ENCODE peak calls at places on chromosomes 16 and 17, in four cellular contexts. G is K562, D is GM12878, J is HepG2. H is an unnamed sample.

GRCh38 chr16:18839555-18839954 is 38.2 kb upstream of the ARL6IP1 start:
- DNase-seq in J (peak), G (no peak), D (no peak), H (no peak)

GRCh38 chr17:38926290-38927070 is 1.1 kb downstream of the LASP1NB start:
- DNase-seq in D (no peak), J (no peak), G (peak), H (no peak)

GRCh38 chr16:72723781-72724180 is 324.1 kb downstream of the ZFHX3 start:
- DNase-seq in G (no peak), J (no peak), D (no peak), H (no peak)

GRCh38 chr16:26740771-26741170 is 326.0 kb upstream of the C16orf82 start:
- DNase-seq in G (no peak), J (no peak), D (no peak), H (no peak)

GRCh38 chr16:47424846-47425245 is 36.0 kb downstream of the ITFG1 start:
- DNase-seq in J (peak), D (no peak), G (no peak), H (peak)

GRCh38 chr17:64081802-64082799 is 47.8 kb downstream of the ERN1 start:
- DNase-seq in G (peak), D (peak), J (peak), H (no peak)

GRCh38 chr16:72657791-72658190 is 390.1 kb downstream of the ZFHX3 start:
- DNase-seq in J (no peak), D (peak), G (no peak), H (no peak)

GRCh38 chr16:66036775-66037715 is 329.4 kb upstream of the CDH5 start:
- DNase-seq in G (no peak), D (no peak), J (no peak), H (no peak)

GRCh38 chr17:4840893-4841242 is 7.7 kb downstream of the MINK1 start:
- DNase-seq in J (no peak), G (no peak), D (no peak), H (no peak)

GRCh38 chr16:53504161-53504663 is 1.2 kb upstream of the AKTIP start:
- DNase-seq in D (no peak), J (no peak), G (peak), H (no peak)

GRCh38 chr17:76543482-76544122 is 3.8 kb downstream of the PRCD start:
- DNase-seq in G (no peak), D (no peak), J (no peak), H (no peak)

GRCh38 chr17:55348749-55349354 is 72.8 kb downstream of the MMD start:
- DNase-seq in G (peak), D (no peak), J (peak), H (peak)

GRCh38 chr16:86299882-86300490 is 210.3 kb upstream of the FOXF1 start:
- DNase-seq in D (no peak), J (no peak), G (no peak), H (no peak)
- TF ChIP-seq ZNF274 in D (no peak), J (no peak), G (no peak), H (no peak)

GRCh38 chr17:18225121-18225561 is 294 bp upstream of the LLGL1 start:
- DNase-seq in J (peak), D (peak), G (peak), H (peak)
- TF ChIP-seq BRCA1 in J (no peak), D (no peak), G (no peak), H (no peak)

GRCh38 chr17:17073627-17074521 is 31.6 kb downstream of the MPRIP start:
- DNase-seq in G (no peak), D (no peak), J (no peak), H (no peak)

GRCh38 chr17:17077861-17078732 is 35.8 kb downstream of the MPRIP start:
- DNase-seq in G (no peak), D (no peak), J (peak), H (no peak)

GRCh38 chr17:17077101-17077500 is 34.8 kb downstream of the MPRIP start:
- DNase-seq in D (no peak), J (no peak), G (no peak), H (no peak)

GRCh38 chr17:17075037-17075755 is 32.9 kb downstream of the MPRIP start:
- DNase-seq in J (no peak), D (no peak), G (peak), H (no peak)

GRCh38 chr17:17076066-17076465 is 33.8 kb downstream of the MPRIP start:
- DNase-seq in D (no peak), J (no peak), G (no peak), H (no peak)
- TF ChIP-seq ZNF274 in D (no peak), J (no peak), G (no peak), H (no peak)

DNA sequence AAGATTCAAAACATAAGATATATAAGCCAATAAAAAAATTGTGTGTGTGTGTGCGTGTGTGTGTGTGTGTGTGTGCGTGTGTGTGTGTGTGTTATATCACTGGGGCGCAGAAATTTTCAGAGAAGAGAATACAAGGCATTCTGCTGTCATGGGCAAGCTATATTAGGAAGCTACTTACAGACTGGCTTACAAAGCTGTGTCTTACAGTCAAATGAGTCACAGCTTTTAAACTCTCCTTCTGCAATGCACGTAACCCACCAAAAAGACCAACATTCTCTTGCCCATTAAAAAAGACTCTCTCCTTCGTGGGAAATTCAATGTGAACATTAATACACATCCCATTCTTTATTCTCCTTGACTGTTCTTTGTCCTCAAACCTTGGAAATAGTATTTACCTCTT is 860.5 kb upstream of the SOX9 start:
- DNase-seq in D (no peak), J (no peak), G (no peak), H (no peak)
- TF ChIP-seq BRCA1 in D (no peak), J (no peak), G (no peak), H (no peak)

GRCh38 chr17:74771319-74771914 is 4.7 kb downstream of the NAT9 start:
- DNase-seq in G (no peak), D (no peak), J (no peak), H (no peak)

GRCh38 chr17:74772071-74772470 is 4.1 kb downstream of the NAT9 start:
- DNase-seq in G (no peak), D (no peak), J (no peak), H (no peak)

GRCh38 chr17:74769266-74769855 is 6.8 kb downstream of the NAT9 start:
- DNase-seq in J (no peak), G (no peak), D (no peak), H (no peak)

GRCh38 chr17:74769856-74770497 is 6.2 kb downstream of the NAT9 start:
- DNase-seq in G (no peak), J (no peak), D (no peak), H (no peak)

GRCh38 chr17:74770498-74771318 is 5.4 kb downstream of the NAT9 start:
- DNase-seq in D (no peak), G (peak), J (peak), H (no peak)
- TF ChIP-seq ZNF274 in D (no peak), G (no peak), J (no peak), H (no peak)

DNA sequence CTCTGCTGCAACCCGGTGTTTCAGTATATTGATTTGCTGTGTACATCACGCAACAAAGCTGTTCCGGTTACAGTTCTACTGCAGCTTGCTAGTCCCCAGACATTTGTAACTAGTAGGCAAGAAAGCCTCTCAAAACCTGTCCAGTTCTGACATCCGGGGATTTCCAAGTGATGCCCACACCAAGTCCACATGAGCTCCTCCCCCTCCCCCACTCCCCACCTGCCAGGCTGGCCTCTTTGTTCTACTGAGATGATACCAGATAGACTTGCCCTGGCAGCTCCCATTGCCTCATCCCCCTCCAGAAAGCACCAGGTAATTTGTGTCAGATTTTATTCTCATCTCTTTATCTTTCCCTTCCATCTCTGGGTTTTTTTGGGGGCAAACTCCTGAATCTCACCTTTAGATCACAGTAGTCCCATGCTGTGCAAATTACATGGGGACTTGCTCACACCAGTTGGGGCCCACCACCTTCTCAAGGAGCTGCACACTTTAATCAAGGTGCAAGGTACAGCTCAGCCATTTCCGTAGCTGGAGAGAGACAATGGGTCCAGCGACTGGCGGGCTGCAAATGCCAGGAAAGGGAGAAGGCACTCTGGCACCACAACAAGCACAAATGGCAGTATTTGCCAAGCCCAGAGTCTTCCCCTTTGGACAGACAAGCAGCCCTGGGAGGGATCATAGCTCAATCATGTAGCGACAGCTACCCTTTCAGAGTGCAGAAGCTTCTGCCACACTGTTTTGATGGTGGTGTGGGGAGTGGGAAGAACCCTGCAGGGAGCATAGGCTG is 183.1 kb downstream of the CYLD start:
- DNase-seq in D (no peak), G (no peak), J (no peak), H (no peak)
- TF ChIP-seq BRCA1 in D (no peak), G (no peak), J (no peak), H (no peak)

DNA sequence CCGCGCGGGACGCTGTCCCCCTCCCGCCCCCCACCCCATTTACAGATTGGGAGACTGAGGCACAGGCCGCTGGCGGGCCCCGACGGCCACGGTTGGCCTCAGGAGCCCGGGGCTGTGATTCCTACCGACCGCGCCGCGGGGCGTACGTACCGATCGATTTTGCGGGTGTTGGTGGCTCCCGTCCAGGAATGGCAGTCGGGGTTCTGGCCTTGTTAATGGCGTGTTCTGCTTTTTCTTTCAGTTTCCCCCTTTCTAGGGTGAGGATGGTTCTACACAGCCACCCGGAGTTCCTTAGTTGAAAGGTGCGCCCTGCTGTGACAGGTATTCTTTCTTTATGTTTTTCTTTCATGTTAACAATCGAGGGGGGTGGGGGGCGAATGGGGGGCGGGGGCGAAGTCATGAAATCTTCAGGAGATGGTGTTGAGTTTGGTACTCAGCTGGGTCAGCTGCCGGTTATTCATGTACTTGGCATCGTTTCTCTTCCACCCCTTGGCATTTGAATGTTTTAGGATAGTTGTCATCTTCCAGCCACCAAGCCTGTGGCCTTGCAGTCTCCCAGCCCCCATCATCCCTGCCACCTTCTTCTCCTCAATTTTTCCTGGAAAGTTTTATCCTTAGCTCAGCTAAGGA is 750 bp downstream of the CYLD start:
- DNase-seq in D (no peak), G (peak), J (no peak), H (no peak)
- TF ChIP-seq ZNF274 in D (no peak), G (no peak), J (no peak), H (no peak)

GRCh38 chr17:37744961-37745800 is at the start of gene HNF1B:
- DNase-seq in D (no peak), G (no peak), J (peak), H (no peak)
- TF ChIP-seq BRCA1 in D (no peak), G (no peak), J (no peak), H (no peak)

GRCh38 chr17:62964506-62964905 is 1.5 kb upstream of the TANC2 start:
- DNase-seq in J (no peak), D (no peak), G (no peak), H (no peak)

GRCh38 chr17:62966426-62967110 is 533 bp downstream of the TANC2 start:
- DNase-seq in D (no peak), J (no peak), G (peak), H (peak)

GRCh38 chr17:62965149-62965648 is 836 bp upstream of the TANC2 start:
- DNase-seq in G (no peak), J (no peak), D (no peak), H (no peak)

GRCh38 chr17:62965649-62966425 is at the start of gene TANC2:
- DNase-seq in G (peak), J (peak), D (peak), H (peak)

GRCh38 chr17:62963296-62963695 is 2.7 kb upstream of the TANC2 start:
- DNase-seq in D (no peak), J (no peak), G (peak), H (no peak)
- TF ChIP-seq ZNF274 in D (no peak), J (no peak), G (no peak), H (no peak)

DNA sequence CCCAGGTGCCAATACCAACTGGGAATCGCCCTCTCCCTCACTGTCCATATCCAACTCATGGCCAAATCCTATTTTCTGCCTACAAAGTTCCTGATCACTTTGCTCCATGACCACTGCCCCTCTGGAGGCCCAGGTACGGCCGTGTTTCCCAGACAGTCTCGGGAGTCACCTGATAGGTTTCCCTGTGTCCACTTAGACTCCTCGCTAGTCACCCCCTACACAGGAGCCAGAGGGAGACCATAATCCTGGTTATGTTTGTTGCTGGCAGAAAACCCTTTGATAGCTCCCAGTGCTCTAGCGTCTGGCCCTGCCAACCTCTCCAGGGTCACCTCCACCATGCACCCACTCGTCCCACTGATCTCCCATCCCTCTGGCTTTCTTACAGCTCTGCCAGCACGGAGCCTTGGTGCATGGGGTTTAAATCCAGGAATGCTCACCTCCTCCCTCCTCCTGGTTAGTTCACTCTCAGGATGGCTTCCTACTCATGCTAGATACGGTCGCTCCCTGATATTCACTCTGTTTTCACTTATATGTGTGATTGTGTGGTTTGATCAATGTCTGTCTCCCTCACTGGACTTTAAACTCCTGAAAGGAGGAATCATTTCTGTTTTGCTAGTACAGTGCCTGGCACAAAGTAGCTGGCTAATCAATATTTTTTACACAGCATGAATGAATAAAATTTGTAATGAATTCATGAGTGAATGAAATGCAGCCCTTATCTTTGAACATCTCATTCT is 7.5 kb upstream of the CALB2 start:
- DNase-seq in D (no peak), G (no peak), J (no peak), H (no peak)
- TF ChIP-seq BRCA1 in D (no peak), G (no peak), J (no peak), H (no peak)

H was measured in H1.